ENCODE peak calls at places on chromosomes 13 and 19, in four cellular contexts. One of them, this sample, is unnamed.

GRCh38 chr13:112729408-112729807 is 39.6 kb downstream of the ATP11A start:
- DNase-seq in activated naive CD8-positive, alpha-beta T cell treated with anti-CD3 and anti-CD28 coated beads for 36 hours: no peak
- DNase-seq in heart left ventricle: peak
- DNase-seq in AG04450: no peak
- DNase-seq in this sample: peak

GRCh38 chr19:47729799-47730520 is 15.4 kb upstream of the NOP53 start:
- DNase-seq in AG04450: no peak
- DNase-seq in heart left ventricle: peak
- DNase-seq in activated naive CD8-positive, alpha-beta T cell treated with anti-CD3 and anti-CD28 coated beads for 36 hours: peak
- DNase-seq in this sample: peak

GRCh38 chr19:9891609-9892373 is 44.5 kb downstream of the OLFM2 start:
- DNase-seq in activated naive CD8-positive, alpha-beta T cell treated with anti-CD3 and anti-CD28 coated beads for 36 hours: no peak
- DNase-seq in heart left ventricle: no peak
- DNase-seq in AG04450: no peak
- DNase-seq in this sample: no peak

GRCh38 chr13:51041126-51041525 is 69.9 kb downstream of the C13orf42 start:
- DNase-seq in heart left ventricle: no peak
- DNase-seq in AG04450: no peak
- DNase-seq in activated naive CD8-positive, alpha-beta T cell treated with anti-CD3 and anti-CD28 coated beads for 36 hours: no peak
- DNase-seq in this sample: no peak

GRCh38 chr19:46697142-46697960 is 19.6 kb downstream of the PRKD2 start:
- DNase-seq in AG04450: no peak
- DNase-seq in heart left ventricle: peak
- DNase-seq in activated naive CD8-positive, alpha-beta T cell treated with anti-CD3 and anti-CD28 coated beads for 36 hours: peak
- DNase-seq in this sample: peak

GRCh38 chr13:100234524-100235136 is 145.7 kb downstream of the PCCA start:
- DNase-seq in heart left ventricle: no peak
- DNase-seq in AG04450: no peak
- DNase-seq in activated naive CD8-positive, alpha-beta T cell treated with anti-CD3 and anti-CD28 coated beads for 36 hours: no peak
- DNase-seq in this sample: no peak

GRCh38 chr19:41223431-41224234 is 4.6 kb downstream of the AXL start:
- DNase-seq in activated naive CD8-positive, alpha-beta T cell treated with anti-CD3 and anti-CD28 coated beads for 36 hours: peak
- DNase-seq in AG04450: no peak
- DNase-seq in heart left ventricle: no peak
- DNase-seq in this sample: no peak

GRCh38 chr13:27104606-27105005 is 67.0 kb downstream of the USP12 start:
- DNase-seq in heart left ventricle: no peak
- DNase-seq in activated naive CD8-positive, alpha-beta T cell treated with anti-CD3 and anti-CD28 coated beads for 36 hours: no peak
- DNase-seq in AG04450: no peak
- DNase-seq in this sample: no peak

GRCh38 chr19:4800591-4801081 is 9.1 kb downstream of the FEM1A start:
- DNase-seq in activated naive CD8-positive, alpha-beta T cell treated with anti-CD3 and anti-CD28 coated beads for 36 hours: no peak
- DNase-seq in AG04450: no peak
- DNase-seq in heart left ventricle: peak
- DNase-seq in this sample: no peak

GRCh38 chr19:21843081-21843480 is 7.1 kb upstream of the ZNF43 start:
- DNase-seq in activated naive CD8-positive, alpha-beta T cell treated with anti-CD3 and anti-CD28 coated beads for 36 hours: no peak
- DNase-seq in AG04450: no peak
- DNase-seq in heart left ventricle: no peak
- DNase-seq in this sample: no peak

GRCh38 chr19:22610121-22610520 is 24.0 kb upstream of the ZNF492 start:
- DNase-seq in heart left ventricle: no peak
- DNase-seq in AG04450: no peak
- DNase-seq in activated naive CD8-positive, alpha-beta T cell treated with anti-CD3 and anti-CD28 coated beads for 36 hours: no peak
- DNase-seq in this sample: no peak

GRCh38 chr13:112250788-112251445 is 125.2 kb upstream of the SPACA7 start:
- DNase-seq in heart left ventricle: no peak
- DNase-seq in activated naive CD8-positive, alpha-beta T cell treated with anti-CD3 and anti-CD28 coated beads for 36 hours: no peak
- DNase-seq in AG04450: no peak
- DNase-seq in this sample: peak

GRCh38 chr19:1516395-1516753 is 3.6 kb upstream of the ADAMTSL5 start:
- DNase-seq in activated naive CD8-positive, alpha-beta T cell treated with anti-CD3 and anti-CD28 coated beads for 36 hours: no peak
- DNase-seq in AG04450: no peak
- DNase-seq in heart left ventricle: no peak
- DNase-seq in this sample: peak

GRCh38 chr13:61873717-61874116 is 458.1 kb upstream of the PCDH20 start:
- DNase-seq in activated naive CD8-positive, alpha-beta T cell treated with anti-CD3 and anti-CD28 coated beads for 36 hours: no peak
- DNase-seq in heart left ventricle: no peak
- DNase-seq in AG04450: no peak
- DNase-seq in this sample: no peak

GRCh38 chr19:35710784-35711723 is 6.7 kb downstream of the ZBTB32 start:
- DNase-seq in AG04450: no peak
- DNase-seq in activated naive CD8-positive, alpha-beta T cell treated with anti-CD3 and anti-CD28 coated beads for 36 hours: peak
- DNase-seq in heart left ventricle: no peak
- DNase-seq in this sample: no peak